ENCODE peak calls at places on chromosome 21, in seven cellular contexts. I, Q, W, S, Z, E and T are unnamed samples.

GRCh38 chr21:17818158-17819113 is 720 bp downstream of the C21orf91 start:
- DNase-seq in I (peak; percentile 66), Q (peak; percentile 34), W (peak; percentile 34), S (no peak), Z (peak; percentile 33), E (peak; percentile 55), T (peak; percentile 12)

GRCh38 chr21:44568667-44569556 is 4.6 kb upstream of the KRTAP10-4 start:
- DNase-seq in I (no peak), Q (no peak), W (no peak), S (no peak), Z (no peak), E (no peak), T (no peak)

GRCh38 chr21:36306872-36307534 is 13.0 kb upstream of the MORC3 start:
- DNase-seq in I (no peak), Q (no peak), W (no peak), S (no peak), Z (no peak), E (no peak), T (no peak)

GRCh38 chr21:29303301-29303700 is 4.6 kb downstream of the BACH1 start:
- DNase-seq in I (no peak), Q (no peak), W (no peak), S (no peak), Z (no peak), E (no peak), T (no peak)

GRCh38 chr21:28142692-28143091 is 850.0 kb downstream of the LTN1 start:
- DNase-seq in I (no peak), Q (peak; percentile 81), W (no peak), S (no peak), Z (no peak), E (peak; percentile 87), T (no peak)

GRCh38 chr21:46423546-46424061 is 35.1 kb upstream of the DIP2A start:
- DNase-seq in I (no peak), Q (no peak), W (no peak), S (no peak), Z (no peak), E (no peak), T (no peak)

GRCh38 chr21:41847066-41847804 is 31.9 kb downstream of the PRDM15 start:
- DNase-seq in I (no peak), Q (no peak), W (no peak), S (no peak), Z (no peak), E (no peak), T (no peak)

GRCh38 chr21:45570826-45571601 is 28.8 kb upstream of the SLC19A1 start:
- DNase-seq in I (peak; percentile 51), Q (peak; percentile 24), W (peak; percentile 24), S (no peak), Z (no peak), E (peak; percentile 68), T (no peak)

GRCh38 chr21:41993744-41994143 is 16.4 kb downstream of the ZBTB21 start:
- DNase-seq in I (no peak), Q (peak; percentile 72), W (no peak), S (no peak), Z (no peak), E (peak; percentile 76), T (no peak)

GRCh38 chr21:42336065-42336464 is 14.7 kb downstream of the TFF2 start:
- DNase-seq in I (no peak), Q (peak; percentile 13), W (no peak), S (no peak), Z (no peak), E (no peak), T (no peak)

GRCh38 chr21:29299046-29299905 is 554 bp downstream of the BACH1 start:
- DNase-seq in I (peak; percentile 75), Q (peak; percentile 62), W (peak; percentile 67), S (peak; percentile 59), Z (peak; percentile 57), E (peak; percentile 76), T (peak; percentile 31)

GRCh38 chr21:37370152-37371040 is 3.8 kb downstream of the DYRK1A start:
- DNase-seq in I (no peak), Q (peak; percentile 62), W (no peak), S (no peak), Z (no peak), E (peak; percentile 81), T (no peak)

GRCh38 chr21:37829043-37829442 is 87.2 kb downstream of the KCNJ6 start:
- DNase-seq in I (no peak), Q (peak; percentile 86), W (no peak), S (no peak), Z (no peak), E (no peak), T (no peak)

GRCh38 chr21:32359719-32360260 is 33.0 kb downstream of the URB1 start:
- DNase-seq in I (no peak), Q (no peak), W (no peak), S (no peak), Z (no peak), E (peak; percentile 43), T (no peak)

GRCh38 chr21:35265170-35265877 is 216.2 kb upstream of the RUNX1 start:
- DNase-seq in I (no peak), Q (peak; percentile 98), W (no peak), S (no peak), Z (no peak), E (peak; percentile 91), T (no peak)

GRCh38 chr21:40143822-40144525 is 276.7 kb downstream of the PCP4 start:
- DNase-seq in I (no peak), Q (peak; percentile 37), W (peak; percentile 60), S (peak; percentile 58), Z (no peak), E (peak; percentile 41), T (peak; percentile 49)

GRCh38 chr21:43986544-43987451 is 25.3 kb upstream of the TRAPPC10 start:
- DNase-seq in I (no peak), Q (no peak), W (no peak), S (no peak), Z (no peak), E (no peak), T (no peak)

GRCh38 chr21:36727886-36728285 is 29.0 kb downstream of the SIM2 start:
- DNase-seq in I (no peak), Q (no peak), W (peak; percentile 21), S (no peak), Z (no peak), E (no peak), T (no peak)

GRCh38 chr21:39580744-39581143 is 32.0 kb upstream of the B3GALT5 start:
- DNase-seq in I (no peak), Q (no peak), W (no peak), S (no peak), Z (no peak), E (no peak), T (no peak)

GRCh38 chr21:37849703-37850102 is 66.6 kb downstream of the KCNJ6 start:
- DNase-seq in I (no peak), Q (peak; percentile 93), W (no peak), S (no peak), Z (no peak), E (peak; percentile 84), T (no peak)

GRCh38 chr21:33026299-33026858 is 644 bp downstream of the OLIG2 start:
- DNase-seq in I (no peak), Q (no peak), W (no peak), S (no peak), Z (no peak), E (no peak), T (no peak)

GRCh38 chr21:43726686-43727570 is 8.0 kb downstream of the PDXK start:
- DNase-seq in I (peak; percentile 80), Q (peak; percentile 58), W (no peak), S (no peak), Z (no peak), E (no peak), T (no peak)

GRCh38 chr21:35363458-35363857 is 314.4 kb upstream of the RUNX1 start:
- DNase-seq in I (no peak), Q (no peak), W (no peak), S (no peak), Z (no peak), E (no peak), T (no peak)

GRCh38 chr21:36079671-36080070 is 9.8 kb downstream of the CBR1 start:
- DNase-seq in I (no peak), Q (no peak), W (no peak), S (no peak), Z (no peak), E (no peak), T (no peak)

GRCh38 chr21:32252136-32252535 is 26.7 kb downstream of the MIS18A start:
- DNase-seq in I (no peak), Q (no peak), W (no peak), S (no peak), Z (no peak), E (no peak), T (no peak)

GRCh38 chr21:29235714-29236197 is 63.0 kb upstream of the BACH1 start:
- DNase-seq in I (no peak), Q (peak; percentile 76), W (no peak), S (no peak), Z (no peak), E (peak; percentile 54), T (no peak)

GRCh38 chr21:41953831-41954653 is at the start of gene C2CD2:
- DNase-seq in I (peak; percentile 88), Q (peak; percentile 71), W (peak; percentile 72), S (peak; percentile 27), Z (no peak), E (peak; percentile 85), T (peak; percentile 37)

GRCh38 chr21:14742119-14742518 is 196.0 kb upstream of the SAMSN1 start:
- DNase-seq in I (no peak), Q (no peak), W (no peak), S (no peak), Z (no peak), E (no peak), T (no peak)

GRCh38 chr21:46021978-46022544 is 40.5 kb downstream of the COL6A1 start:
- DNase-seq in I (no peak), Q (no peak), W (peak; percentile 25), S (no peak), Z (no peak), E (no peak), T (peak; percentile 70)

GRCh38 chr21:33115586-33116541 is 45.9 kb downstream of the OLIG1 start:
- DNase-seq in I (no peak), Q (peak; percentile 8), W (no peak), S (no peak), Z (no peak), E (no peak), T (no peak)

GRCh38 chr21:27480841-27481261 is 514.0 kb upstream of the ADAMTS5 start:
- DNase-seq in I (no peak), Q (peak; percentile 85), W (no peak), S (no peak), Z (no peak), E (peak; percentile 55), T (no peak)

GRCh38 chr21:25375675-25376074 is 231.6 kb downstream of the MRPL39 start:
- DNase-seq in I (no peak), Q (peak; percentile 61), W (no peak), S (no peak), Z (no peak), E (peak; percentile 21), T (no peak)

GRCh38 chr21:46411236-46411635 is 47.5 kb upstream of the DIP2A start:
- DNase-seq in I (no peak), Q (no peak), W (no peak), S (no peak), Z (no peak), E (no peak), T (no peak)

GRCh38 chr21:44444286-44444931 is 10.9 kb upstream of the LRRC3 start:
- DNase-seq in I (peak; percentile 38), Q (no peak), W (no peak), S (no peak), Z (no peak), E (peak; percentile 6), T (no peak)

GRCh38 chr21:39650801-39651200 is 38.1 kb downstream of the B3GALT5 start:
- DNase-seq in I (no peak), Q (no peak), W (no peak), S (no peak), Z (no peak), E (no peak), T (no peak)

GRCh38 chr21:32459972-32460371 is 47.5 kb downstream of the EVA1C start:
- DNase-seq in I (no peak), Q (no peak), W (no peak), S (no peak), Z (no peak), E (no peak), T (no peak)

GRCh38 chr21:45954271-45954670 is 27.3 kb upstream of the COL6A1 start:
- DNase-seq in I (no peak), Q (no peak), W (no peak), S (no peak), Z (no peak), E (peak; percentile 20), T (peak; percentile 34)